ENCODE peak calls at places on chromosome 9, in six cellular contexts. B is IMR-90, O is mesenchymal stem cell, S is neuronal stem cell, E is trophoblast cell, K is H1. T is an unnamed sample.

GRCh38 chr9:114309096-114309495 is 13.8 kb upstream of the ORM1 start:
- DNase-seq in E (no peak), K (peak), S (no peak), O (no peak), B (no peak), T (no peak)

GRCh38 chr9:35510745-35511428 is 21.0 kb downstream of the RUSC2 start:
- DNase-seq in O (peak), S (no peak), K (no peak), E (peak), B (peak), T (peak)

GRCh38 chr9:111891910-111892499 is 4.6 kb upstream of the UGCG start:
- DNase-seq in B (no peak), K (no peak), S (no peak), O (no peak), E (peak), T (peak)

GRCh38 chr9:14027114-14027812 is 286.7 kb downstream of the NFIB start:
- DNase-seq in K (no peak), O (no peak), S (no peak), B (no peak), E (no peak), T (peak)

GRCh38 chr9:32672478-32672877 is 37.0 kb upstream of the TAF1L start:
- DNase-seq in E (peak), O (no peak), K (no peak), S (no peak), B (peak), T (no peak)

GRCh38 chr9:110900451-110900850 is 137.8 kb downstream of the LPAR1 start:
- DNase-seq in O (no peak), B (peak), K (no peak), E (no peak), S (no peak), T (no peak)

GRCh38 chr9:114953917-114954316 is 23.5 kb upstream of the TNFSF8 start:
- DNase-seq in O (peak), S (no peak), B (peak), E (peak), K (no peak), T (peak)

GRCh38 chr9:137449931-137450537 is 8.9 kb upstream of the ENTPD8 start:
- DNase-seq in K (no peak), B (no peak), S (no peak), E (no peak), O (no peak), T (no peak)

GRCh38 chr9:124350485-124351263 is 64.6 kb downstream of the PSMB7 start:
- DNase-seq in O (no peak), E (no peak), B (no peak), S (no peak), K (no peak), T (no peak)

GRCh38 chr9:69554945-69555344 is 117.2 kb downstream of the APBA1 start:
- DNase-seq in S (no peak), K (no peak), B (peak), O (peak), E (no peak), T (no peak)

GRCh38 chr9:120383999-120384924 is 195.7 kb downstream of the CDK5RAP2 start:
- DNase-seq in K (no peak), O (no peak), B (peak), S (peak), E (no peak), T (no peak)

GRCh38 chr9:129632460-129632859 is 6.5 kb downstream of the NTMT1 start:
- DNase-seq in B (peak), K (no peak), E (no peak), O (no peak), S (no peak), T (no peak)

GRCh38 chr9:78857371-78858225 is 560.7 kb downstream of the PSAT1 start:
- DNase-seq in B (no peak), S (peak), E (no peak), K (no peak), O (no peak), T (peak)

GRCh38 chr9:79001012-79001411 is 570.8 kb upstream of the TLE4 start:
- DNase-seq in S (no peak), K (no peak), E (no peak), B (no peak), O (no peak), T (no peak)

GRCh38 chr9:32665101-32665500 is 29.6 kb upstream of the TAF1L start:
- DNase-seq in E (no peak), O (no peak), K (no peak), S (no peak), B (peak), T (peak)

GRCh38 chr9:13410566-13411031 is 131.1 kb upstream of the MPDZ start:
- DNase-seq in O (no peak), B (no peak), K (no peak), E (no peak), S (no peak), T (no peak)

GRCh38 chr9:5112109-5112592 is 73.3 kb downstream of the INSL6 start:
- DNase-seq in K (no peak), B (no peak), E (no peak), O (no peak), S (no peak), T (no peak)

GRCh38 chr9:81772144-81772543 is 82.8 kb upstream of the TLE1 start:
- DNase-seq in B (peak), E (no peak), K (no peak), O (peak), S (no peak), T (peak)

GRCh38 chr9:99358668-99359067 is 136.6 kb downstream of the SEC61B start:
- DNase-seq in B (no peak), E (no peak), K (no peak), O (no peak), S (no peak), T (no peak)

GRCh38 chr9:132896906-132897305 is 18.2 kb downstream of the SPACA9 start:
- DNase-seq in E (no peak), S (no peak), B (peak), K (no peak), O (no peak), T (no peak)

GRCh38 chr9:88006511-88007290 is 32.4 kb upstream of the CDK20 start:
- DNase-seq in E (no peak), O (no peak), K (peak), B (no peak), S (no peak), T (no peak)

GRCh38 chr9:22363421-22363887 is 83.2 kb upstream of the DMRTA1 start:
- DNase-seq in K (no peak), O (no peak), E (no peak), S (no peak), B (no peak), T (no peak)

GRCh38 chr9:137397675-137398423 is 25.1 kb downstream of the EXD3 start:
- DNase-seq in S (no peak), K (no peak), O (no peak), E (no peak), B (no peak), T (no peak)

GRCh38 chr9:4939118-4939561 is 45.9 kb upstream of the JAK2 start:
- DNase-seq in K (no peak), E (no peak), B (no peak), S (no peak), O (no peak), T (no peak)

GRCh38 chr9:95930314-95930713 is 54.8 kb downstream of the ERCC6L2 start:
- DNase-seq in B (no peak), E (no peak), S (no peak), K (no peak), O (no peak), T (no peak)

GRCh38 chr9:76664120-76664519 is 100.1 kb upstream of the PCA3 start:
- DNase-seq in O (no peak), K (no peak), E (no peak), S (no peak), B (no peak), T (no peak)

GRCh38 chr9:81529556-81530193 is 159.7 kb downstream of the TLE1 start:
- DNase-seq in S (no peak), K (no peak), O (peak), B (peak), E (peak), T (peak)

GRCh38 chr9:137423810-137424291 is 658 bp downstream of the NOXA1 start:
- DNase-seq in E (peak), K (no peak), S (no peak), O (no peak), B (no peak), T (no peak)

GRCh38 chr9:81549500-81550206 is 139.7 kb downstream of the TLE1 start:
- DNase-seq in E (no peak), S (no peak), K (no peak), B (no peak), O (no peak), T (peak)

GRCh38 chr9:101235105-101235866 is 149.5 kb downstream of the BAAT start:
- DNase-seq in E (no peak), K (no peak), O (no peak), B (no peak), S (peak), T (peak)

GRCh38 chr9:93267681-93268505 is 84.0 kb downstream of the WNK2 start:
- DNase-seq in E (no peak), O (no peak), B (no peak), K (no peak), S (no peak), T (no peak)

DNA sequence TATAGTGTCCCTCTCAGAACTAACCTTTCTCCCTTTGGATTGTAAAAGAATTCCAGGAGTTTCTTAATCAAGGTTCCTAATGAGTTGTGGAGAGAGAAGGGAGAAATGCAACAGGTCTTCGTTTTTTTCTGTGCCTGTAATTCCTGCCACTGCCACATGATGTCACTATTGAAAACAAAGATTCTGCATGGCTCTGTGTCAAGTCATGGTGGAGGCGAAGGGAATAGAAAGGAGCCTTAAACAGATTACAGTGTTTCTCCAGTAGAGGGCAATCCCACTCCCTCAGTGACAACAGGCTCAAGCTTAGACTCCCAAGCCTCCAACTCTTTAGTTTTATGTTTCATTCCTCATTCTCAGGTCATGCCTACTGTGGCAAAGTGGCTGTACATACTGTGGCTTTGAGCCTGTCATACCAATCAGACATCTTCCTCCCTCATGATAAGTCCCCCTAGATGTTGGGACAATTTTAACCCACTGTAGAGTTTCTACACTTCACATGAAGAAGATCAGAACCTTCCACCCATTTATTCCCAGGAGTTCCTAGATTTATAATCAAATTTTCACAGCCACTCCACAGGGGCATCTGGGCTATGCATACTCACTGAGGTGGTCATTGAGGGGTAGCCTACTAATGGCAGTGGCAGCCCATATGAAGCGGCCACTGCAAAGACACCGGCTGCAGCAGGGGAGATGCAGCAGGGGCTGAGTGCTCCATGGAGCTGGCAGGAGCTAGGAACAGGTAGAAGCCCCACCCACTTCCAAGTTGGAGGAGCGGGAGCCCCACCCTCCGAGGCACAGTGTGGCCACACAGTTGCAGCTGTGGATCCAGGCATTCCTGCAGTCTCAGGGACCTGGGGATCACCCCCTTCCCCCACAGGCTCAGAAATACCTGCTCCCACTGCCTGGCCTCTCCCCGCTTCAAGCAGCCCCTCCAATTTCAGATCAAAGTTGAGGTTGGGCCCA is 97.4 kb upstream of the TRIM32 start:
- DNase-seq in S (no peak), K (peak), B (peak), O (peak), E (peak), T (peak)
- H3K4ac ChIP-seq in S (no peak), K (no peak), B (no peak), O (no peak), E (no peak), T (no peak)

DNA sequence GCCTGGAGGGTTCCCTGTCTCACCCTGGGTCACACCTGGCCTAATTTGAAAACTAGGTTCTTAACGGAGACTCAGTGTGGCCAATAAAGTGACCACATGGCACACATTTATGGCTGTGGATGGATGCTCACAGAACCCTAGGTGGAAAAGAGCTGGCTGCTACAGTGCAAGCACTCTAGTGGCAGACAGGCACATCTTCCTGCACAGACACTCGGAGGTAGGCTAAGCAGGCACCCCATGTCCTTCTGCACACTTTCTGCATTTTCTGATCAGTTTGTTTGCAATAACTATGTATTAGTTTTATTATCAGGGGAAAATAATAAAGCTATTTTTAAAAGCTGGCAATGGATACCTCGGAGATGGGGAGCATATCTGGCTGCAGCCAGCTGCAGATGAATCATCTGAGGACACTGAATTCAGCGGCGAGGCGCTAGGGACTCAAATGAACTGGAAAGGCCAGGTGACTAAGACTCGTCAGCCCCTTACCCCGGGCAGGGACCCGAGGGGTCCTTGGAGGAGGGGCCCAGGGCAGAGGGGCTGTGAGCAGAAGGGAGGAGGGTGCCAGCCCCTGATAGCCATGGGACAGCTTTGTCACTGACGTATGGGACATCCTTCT is 96.2 kb downstream of the OLFM1 start:
- DNase-seq in O (no peak), E (no peak), B (no peak), K (no peak), S (no peak), T (no peak)
- H3K4me3 ChIP-seq in O (no peak), E (no peak), B (no peak), K (no peak), S (no peak), T (no peak)

GRCh38 chr9:136115641-136116359 is 2.9 kb downstream of the TMEM250 start:
- DNase-seq in O (no peak), B (no peak), K (no peak), E (no peak), S (no peak), T (no peak)

GRCh38 chr9:136115206-136115605 is 3.5 kb downstream of the TMEM250 start:
- DNase-seq in S (no peak), O (no peak), B (no peak), E (no peak), K (no peak), T (no peak)

GRCh38 chr9:136118061-136118366 is 661 bp downstream of the TMEM250 start:
- DNase-seq in O (no peak), K (peak), S (no peak), B (no peak), E (no peak), T (no peak)

GRCh38 chr9:136117291-136118060 is 1.2 kb downstream of the TMEM250 start:
- DNase-seq in E (peak), B (no peak), O (no peak), K (no peak), S (no peak), T (no peak)

GRCh38 chr9:136116360-136117098 is 2.1 kb downstream of the TMEM250 start:
- DNase-seq in O (no peak), K (no peak), E (no peak), S (no peak), B (no peak), T (no peak)
- H3K4me2 ChIP-seq in O (no peak), K (no peak), E (no peak), S (no peak), B (no peak), T (no peak)

GRCh38 chr9:89312154-89312616 is 1.2 kb downstream of the CKS2 start:
- DNase-seq in O (peak), B (no peak), E (no peak), K (no peak), S (no peak), T (peak)

GRCh38 chr9:89311346-89312153 is 555 bp downstream of the CKS2 start:
- DNase-seq in B (no peak), O (peak), K (no peak), S (no peak), E (no peak), T (no peak)

GRCh38 chr9:89309166-89309565 is 1.8 kb upstream of the CKS2 start:
- DNase-seq in B (no peak), O (no peak), E (peak), S (no peak), K (no peak), T (peak)

GRCh38 chr9:89310486-89311345 is at the start of gene CKS2:
- DNase-seq in S (peak), B (peak), O (peak), K (peak), E (peak), T (peak)

GRCh38 chr9:89309608-89310485 is 1.1 kb upstream of the CKS2 start:
- DNase-seq in S (no peak), E (no peak), K (no peak), B (no peak), O (peak), T (peak)
- H3K4ac ChIP-seq in S (no peak), E (peak), K (peak), B (peak), O (peak), T (peak)

DNA sequence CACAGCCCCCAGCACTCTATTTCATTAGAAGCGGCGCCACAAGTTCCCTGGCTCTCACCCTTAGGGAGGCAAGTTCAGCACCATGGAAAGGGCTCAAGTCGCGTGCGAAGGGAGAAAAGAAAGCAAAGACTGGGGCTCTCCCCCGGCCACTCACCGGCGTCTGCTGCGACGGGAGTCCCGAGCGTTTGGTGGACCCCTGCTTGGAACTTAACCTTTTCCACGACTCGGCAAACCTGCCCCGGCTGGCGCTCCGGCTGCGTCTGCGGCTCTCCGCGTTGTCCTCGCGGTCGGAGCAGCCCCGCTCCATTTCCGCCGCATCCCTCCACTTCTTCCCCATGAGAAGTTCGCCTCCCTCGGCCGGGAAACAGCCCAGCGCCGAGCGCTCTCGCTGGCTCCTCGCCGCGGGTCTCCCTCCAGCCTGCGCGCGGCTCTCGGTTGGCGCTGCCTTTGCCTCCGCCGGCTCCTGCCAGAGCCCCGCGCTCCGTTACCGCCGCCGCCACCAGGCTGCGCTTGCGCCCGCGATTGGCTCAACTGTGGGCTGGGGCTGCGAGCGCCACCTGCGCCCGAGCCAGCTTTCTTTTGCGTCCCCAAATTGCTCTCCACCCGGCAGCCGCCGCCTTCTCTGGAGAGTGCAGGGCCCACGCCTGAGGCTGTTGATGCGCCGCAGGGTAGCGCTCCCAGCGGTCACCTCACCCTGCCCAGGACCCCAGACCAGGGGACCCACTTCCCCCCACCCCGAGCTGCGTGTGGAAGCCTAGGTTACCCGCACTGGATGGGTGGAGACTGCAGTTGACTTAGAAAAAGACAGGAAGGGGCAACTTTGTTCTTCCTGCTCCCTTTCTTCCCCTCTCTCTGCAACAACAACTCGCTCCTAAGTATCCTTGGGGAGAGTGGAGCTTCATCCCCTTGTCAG is 321.6 kb downstream of the CEMIP2 start:
- DNase-seq in K (peak), E (peak), O (peak), B (peak), S (peak), T (peak)
- H3K4me3 ChIP-seq in K (peak), E (peak), O (peak), B (peak), S (peak), T (peak)

GRCh38 chr9:127543973-127544533 is 68.0 kb upstream of the STXBP1 start:
- DNase-seq in B (no peak), K (no peak), S (no peak), E (no peak), O (no peak), T (no peak)
- H3K4me2 ChIP-seq in B (no peak), K (no peak), S (no peak), E (no peak), O (no peak), T (no peak)

DNA sequence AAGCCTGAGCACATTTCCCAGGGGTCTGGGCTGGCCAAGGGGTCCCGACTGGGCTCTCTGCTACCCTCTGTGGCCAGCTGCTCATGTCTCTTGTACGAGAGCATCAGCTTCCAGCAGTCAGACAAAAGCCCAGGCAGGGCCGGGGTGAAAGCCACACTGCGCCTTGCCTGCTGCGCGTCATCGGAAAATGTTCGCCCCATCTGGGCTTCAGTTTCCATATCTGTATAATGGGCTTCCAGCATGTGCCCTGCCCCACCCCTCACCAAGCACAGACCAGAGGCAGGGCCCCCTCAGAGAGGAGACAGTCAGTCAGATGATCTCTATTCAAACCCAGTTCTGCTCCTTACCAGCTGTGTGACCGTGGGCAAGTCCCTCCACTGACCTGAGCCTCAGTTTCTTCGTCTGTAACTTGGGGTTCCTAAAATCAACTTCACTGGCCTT is 8.0 kb upstream of the GRHPR start:
- DNase-seq in B (no peak), E (no peak), O (no peak), K (no peak), S (no peak), T (no peak)
- H3K4ac ChIP-seq in B (peak), E (no peak), O (no peak), K (peak), S (no peak), T (no peak)

GRCh38 chr9:1049641-1050040 is 516 bp upstream of the DMRT2 start:
- DNase-seq in O (no peak), S (no peak), B (no peak), E (no peak), K (no peak), T (no peak)

GRCh38 chr9:1050125-1050895 is at the start of gene DMRT2:
- DNase-seq in K (peak), E (peak), O (no peak), B (peak), S (peak), T (peak)

GRCh38 chr9:1048853-1049252 is 1.3 kb upstream of the DMRT2 start:
- DNase-seq in B (no peak), O (no peak), S (no peak), K (no peak), E (no peak), T (peak)

GRCh38 chr9:1046639-1047604 is 3.2 kb upstream of the DMRT2 start:
- DNase-seq in S (no peak), O (no peak), B (no peak), K (peak), E (no peak), T (peak)

GRCh38 chr9:1047605-1048235 is 2.4 kb upstream of the DMRT2 start:
- DNase-seq in B (peak), E (no peak), S (no peak), O (no peak), K (no peak), T (no peak)
- H3K4me3 ChIP-seq in B (peak), E (peak), S (no peak), O (peak), K (no peak), T (no peak)

GRCh38 chr9:104091028-104091590 is 3.0 kb upstream of the SMC2 start:
- DNase-seq in B (peak), K (no peak), O (peak), S (no peak), E (no peak), T (no peak)
- H3K4me2 ChIP-seq in B (peak), K (no peak), O (no peak), S (no peak), E (no peak), T (no peak)

T was measured in mesendoderm.